ENCODE peak calls at places on chromosomes 5 and 9, in seven cellular contexts. One of them, this sample, is unnamed.

GRCh38 chr9:134707031-134707680 is 65.6 kb downstream of the COL5A1 start:
- DNase-seq in tibial nerve: peak; percentile 59
- DNase-seq in WTC11: no peak
- DNase-seq in cardiac fibroblast: peak; percentile 86
- DNase-seq in lower leg skin: no peak
- DNase-seq in tibial artery: peak; percentile 75
- DNase-seq in transverse colon: peak; percentile 73
- DNase-seq in this sample: no peak

GRCh38 chr9:107635137-107635802 is 145.7 kb upstream of the KLF4 start:
- DNase-seq in cardiac fibroblast: peak; percentile 35
- DNase-seq in tibial nerve: no peak
- DNase-seq in WTC11: no peak
- DNase-seq in transverse colon: no peak
- DNase-seq in lower leg skin: no peak
- DNase-seq in tibial artery: no peak
- DNase-seq in this sample: no peak

GRCh38 chr9:107039546-107039945 is 176.6 kb downstream of the ZNF462 start:
- DNase-seq in lower leg skin: no peak
- DNase-seq in WTC11: no peak
- DNase-seq in cardiac fibroblast: peak; percentile 61
- DNase-seq in transverse colon: no peak
- DNase-seq in tibial artery: no peak
- DNase-seq in tibial nerve: no peak
- DNase-seq in this sample: peak; percentile 28

GRCh38 chr9:128595471-128595870 is 43.1 kb downstream of the SPTAN1 start:
- DNase-seq in tibial artery: no peak
- DNase-seq in cardiac fibroblast: no peak
- DNase-seq in WTC11: no peak
- DNase-seq in transverse colon: no peak
- DNase-seq in tibial nerve: no peak
- DNase-seq in lower leg skin: no peak
- DNase-seq in this sample: no peak

GRCh38 chr5:76500633-76501393 is 97.7 kb downstream of the IQGAP2 start:
- DNase-seq in lower leg skin: no peak
- DNase-seq in WTC11: no peak
- DNase-seq in transverse colon: no peak
- DNase-seq in tibial artery: no peak
- DNase-seq in tibial nerve: no peak
- DNase-seq in cardiac fibroblast: no peak
- DNase-seq in this sample: no peak

GRCh38 chr5:172178301-172179031 is 9.6 kb downstream of the STK10 start:
- DNase-seq in tibial nerve: no peak
- DNase-seq in lower leg skin: no peak
- DNase-seq in transverse colon: no peak
- DNase-seq in tibial artery: no peak
- DNase-seq in cardiac fibroblast: no peak
- DNase-seq in WTC11: no peak
- DNase-seq in this sample: no peak

GRCh38 chr9:72909428-72909827 is 43.4 kb downstream of the ALDH1A1 start:
- DNase-seq in lower leg skin: no peak
- DNase-seq in transverse colon: no peak
- DNase-seq in cardiac fibroblast: no peak
- DNase-seq in WTC11: no peak
- DNase-seq in tibial artery: no peak
- DNase-seq in tibial nerve: no peak
- DNase-seq in this sample: peak; percentile 4

GRCh38 chr9:130343445-130343918 is 77.9 kb downstream of the HMCN2 start:
- DNase-seq in tibial nerve: peak; percentile 30
- DNase-seq in lower leg skin: no peak
- DNase-seq in tibial artery: no peak
- DNase-seq in cardiac fibroblast: no peak
- DNase-seq in transverse colon: no peak
- DNase-seq in WTC11: peak; percentile 89
- DNase-seq in this sample: no peak

GRCh38 chr9:22645893-22646292 is 199.3 kb downstream of the DMRTA1 start:
- DNase-seq in tibial nerve: no peak
- DNase-seq in WTC11: no peak
- DNase-seq in lower leg skin: no peak
- DNase-seq in cardiac fibroblast: no peak
- DNase-seq in transverse colon: no peak
- DNase-seq in tibial artery: no peak
- DNase-seq in this sample: no peak

GRCh38 chr5:138967806-138968448 is 92.8 kb upstream of the LRRTM2 start:
- DNase-seq in tibial nerve: no peak
- DNase-seq in lower leg skin: no peak
- DNase-seq in tibial artery: peak; percentile 13
- DNase-seq in transverse colon: peak; percentile 87
- DNase-seq in cardiac fibroblast: no peak
- DNase-seq in WTC11: no peak
- DNase-seq in this sample: peak; percentile 61

GRCh38 chr5:50593681-50594080 is 72.8 kb upstream of the PARP8 start:
- DNase-seq in lower leg skin: no peak
- DNase-seq in cardiac fibroblast: peak; percentile 14
- DNase-seq in tibial artery: no peak
- DNase-seq in transverse colon: no peak
- DNase-seq in tibial nerve: no peak
- DNase-seq in WTC11: no peak
- DNase-seq in this sample: no peak

GRCh38 chr5:140806834-140807775 is at the start of gene PCDHA4:
- DNase-seq in tibial nerve: peak; percentile 30
- DNase-seq in tibial artery: no peak
- DNase-seq in WTC11: peak; percentile 90
- DNase-seq in lower leg skin: no peak
- DNase-seq in transverse colon: peak; percentile 26
- DNase-seq in cardiac fibroblast: peak; percentile 25
- DNase-seq in this sample: peak; percentile 69

GRCh38 chr9:93678199-93679019 is 102.0 kb downstream of the PHF2 start:
- DNase-seq in WTC11: peak; percentile 3
- DNase-seq in tibial nerve: no peak
- DNase-seq in lower leg skin: peak; percentile 7
- DNase-seq in cardiac fibroblast: no peak
- DNase-seq in tibial artery: peak; percentile 15
- DNase-seq in transverse colon: no peak
- DNase-seq in this sample: no peak
- TF ChIP-seq CTCF in WTC11: no peak
- TF ChIP-seq CTCF in tibial nerve: no peak
- TF ChIP-seq CTCF in lower leg skin: no peak
- TF ChIP-seq CTCF in cardiac fibroblast: no peak
- TF ChIP-seq CTCF in tibial artery: no peak
- TF ChIP-seq CTCF in transverse colon: no peak
- TF ChIP-seq CTCF in this sample: no peak

GRCh38 chr5:176186107-176186506 is 52.1 kb upstream of the SIMC1 start:
- DNase-seq in cardiac fibroblast: no peak
- DNase-seq in tibial artery: no peak
- DNase-seq in tibial nerve: no peak
- DNase-seq in WTC11: no peak
- DNase-seq in lower leg skin: no peak
- DNase-seq in transverse colon: no peak
- DNase-seq in this sample: no peak
- TF ChIP-seq CTCF in cardiac fibroblast: no peak
- TF ChIP-seq CTCF in tibial artery: no peak
- TF ChIP-seq CTCF in tibial nerve: no peak
- TF ChIP-seq CTCF in WTC11: no peak
- TF ChIP-seq CTCF in lower leg skin: no peak
- TF ChIP-seq CTCF in transverse colon: no peak
- TF ChIP-seq CTCF in this sample: no peak

GRCh38 chr5:31416547-31416946 is 115.3 kb downstream of the DROSHA start:
- DNase-seq in cardiac fibroblast: no peak
- DNase-seq in tibial nerve: no peak
- DNase-seq in tibial artery: no peak
- DNase-seq in transverse colon: no peak
- DNase-seq in lower leg skin: no peak
- DNase-seq in WTC11: no peak
- DNase-seq in this sample: no peak

GRCh38 chr5:31412324-31412723 is 119.6 kb downstream of the DROSHA start:
- DNase-seq in transverse colon: no peak
- DNase-seq in tibial nerve: no peak
- DNase-seq in cardiac fibroblast: peak; percentile 27
- DNase-seq in WTC11: no peak
- DNase-seq in tibial artery: no peak
- DNase-seq in lower leg skin: no peak
- DNase-seq in this sample: no peak

GRCh38 chr5:31413030-31413812 is 118.7 kb downstream of the DROSHA start:
- DNase-seq in WTC11: no peak
- DNase-seq in cardiac fibroblast: no peak
- DNase-seq in tibial nerve: no peak
- DNase-seq in lower leg skin: no peak
- DNase-seq in transverse colon: no peak
- DNase-seq in tibial artery: no peak
- DNase-seq in this sample: no peak

GRCh38 chr5:31410089-31410488 is 121.8 kb downstream of the DROSHA start:
- DNase-seq in transverse colon: no peak
- DNase-seq in lower leg skin: no peak
- DNase-seq in WTC11: no peak
- DNase-seq in cardiac fibroblast: no peak
- DNase-seq in tibial artery: no peak
- DNase-seq in tibial nerve: no peak
- DNase-seq in this sample: no peak

DNA sequence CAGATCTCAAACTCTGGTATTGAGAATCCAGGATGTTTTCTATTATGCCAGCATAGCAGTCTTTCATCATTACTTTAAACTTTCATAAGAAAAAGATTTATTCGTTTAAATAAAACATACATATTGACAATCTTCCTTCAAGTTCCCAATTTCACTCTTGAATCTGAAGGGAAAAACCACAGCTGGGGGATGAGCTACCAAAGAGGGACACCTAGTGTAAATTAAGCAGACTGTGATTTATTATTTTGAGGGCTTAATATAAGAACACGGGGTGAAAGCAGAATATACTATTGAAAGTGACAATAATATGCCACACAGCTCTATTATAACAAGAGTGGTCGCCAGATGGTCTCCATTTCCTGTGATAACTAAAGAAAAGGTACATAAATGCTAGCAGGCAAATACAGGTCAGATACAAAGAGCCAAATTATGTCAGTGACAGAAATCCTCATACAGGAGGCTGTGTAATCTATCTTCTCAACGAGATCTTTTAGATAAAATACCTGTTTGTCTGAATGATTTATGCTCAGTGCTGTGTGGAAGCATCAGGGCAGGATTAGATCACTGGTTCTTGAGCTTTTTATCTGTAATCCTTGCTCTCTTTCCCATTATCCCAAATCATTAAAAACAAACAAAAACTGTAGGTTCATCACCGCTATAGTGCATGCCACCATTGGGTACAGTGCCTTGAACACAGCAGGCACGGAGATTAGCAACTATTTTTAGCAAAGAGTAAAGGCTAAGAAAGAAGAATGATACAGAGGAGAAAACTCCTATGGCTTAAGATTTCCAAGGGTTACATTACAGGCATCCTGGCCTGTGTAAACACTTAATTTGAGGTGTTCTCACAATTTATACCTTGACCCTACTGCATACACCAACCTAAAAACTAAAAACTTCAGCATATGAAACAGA is 116.6 kb downstream of the DROSHA start:
- DNase-seq in tibial artery: no peak
- DNase-seq in transverse colon: no peak
- DNase-seq in WTC11: no peak
- DNase-seq in tibial nerve: no peak
- DNase-seq in cardiac fibroblast: no peak
- DNase-seq in lower leg skin: no peak
- DNase-seq in this sample: no peak
- TF ChIP-seq CTCF in tibial artery: no peak
- TF ChIP-seq CTCF in transverse colon: no peak
- TF ChIP-seq CTCF in WTC11: no peak
- TF ChIP-seq CTCF in tibial nerve: no peak
- TF ChIP-seq CTCF in cardiac fibroblast: no peak
- TF ChIP-seq CTCF in lower leg skin: no peak
- TF ChIP-seq CTCF in this sample: no peak

DNA sequence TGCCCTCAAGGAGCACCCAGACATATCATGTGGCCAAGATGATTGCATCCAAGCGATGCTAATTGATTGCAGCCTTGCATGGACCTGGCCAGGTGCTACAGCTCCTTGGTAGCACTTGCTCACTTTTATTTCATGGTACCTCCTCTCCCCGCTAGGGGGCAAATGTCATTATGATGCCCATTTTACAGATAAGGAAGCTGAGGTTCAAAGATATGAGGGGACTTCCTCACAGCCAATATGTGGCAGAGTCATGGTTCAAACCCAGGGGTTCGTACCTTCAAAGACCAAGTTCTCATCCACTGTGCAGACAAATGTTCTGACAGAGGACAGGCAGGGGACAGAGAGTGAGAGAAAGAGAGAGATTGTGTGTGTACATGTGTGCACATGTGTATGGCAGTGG is 21.9 kb upstream of the KCNMB1 start:
- DNase-seq in transverse colon: no peak
- DNase-seq in tibial nerve: no peak
- DNase-seq in tibial artery: no peak
- DNase-seq in lower leg skin: no peak
- DNase-seq in cardiac fibroblast: no peak
- DNase-seq in WTC11: no peak
- DNase-seq in this sample: no peak
- TF ChIP-seq CTCF in transverse colon: no peak
- TF ChIP-seq CTCF in tibial nerve: no peak
- TF ChIP-seq CTCF in tibial artery: no peak
- TF ChIP-seq CTCF in lower leg skin: no peak
- TF ChIP-seq CTCF in cardiac fibroblast: no peak
- TF ChIP-seq CTCF in WTC11: peak; percentile 32
- TF ChIP-seq CTCF in this sample: no peak